ENCODE peak calls at places on chromosomes 16 and 17, in six cellular contexts. One of them, this sample, is unnamed.
A peak's percentile ranks its signal among the peaks of the same experiment; 100 is the strongest.

GRCh38 chr17:36085710-36086268 is 4.2 kb downstream of the CCL3 start:
- DNase-seq in A549: no peak
- DNase-seq in AG04450: no peak
- DNase-seq in suprapubic skin: no peak
- DNase-seq in heart left ventricle: no peak
- DNase-seq in spleen: no peak
- DNase-seq in this sample: no peak

GRCh38 chr16:21684199-21684598 is 20.4 kb downstream of the OTOA start:
- DNase-seq in A549: no peak
- DNase-seq in AG04450: no peak
- DNase-seq in suprapubic skin: peak; percentile 72
- DNase-seq in heart left ventricle: no peak
- DNase-seq in spleen: no peak
- DNase-seq in this sample: no peak

GRCh38 chr16:28478511-28479180 is 6.5 kb upstream of the NPIPB7 start:
- DNase-seq in A549: no peak
- DNase-seq in AG04450: no peak
- DNase-seq in suprapubic skin: no peak
- DNase-seq in heart left ventricle: no peak
- DNase-seq in spleen: no peak
- DNase-seq in this sample: no peak

GRCh38 chr16:66984902-66985311 is 3.5 kb upstream of the CES4A start:
- DNase-seq in A549: no peak
- DNase-seq in AG04450: no peak
- DNase-seq in suprapubic skin: no peak
- DNase-seq in heart left ventricle: no peak
- DNase-seq in spleen: no peak
- DNase-seq in this sample: no peak

GRCh38 chr17:73770115-73770848 is 126.0 kb upstream of the SDK2 start:
- DNase-seq in A549: peak; percentile 57
- DNase-seq in AG04450: peak; percentile 32
- DNase-seq in suprapubic skin: no peak
- DNase-seq in heart left ventricle: peak; percentile 91
- DNase-seq in spleen: no peak
- DNase-seq in this sample: peak; percentile 86

GRCh38 chr17:82215095-82215971 is 2.7 kb upstream of the CCDC57 start:
- DNase-seq in A549: peak; percentile 68
- DNase-seq in AG04450: no peak
- DNase-seq in suprapubic skin: no peak
- DNase-seq in heart left ventricle: peak; percentile 59
- DNase-seq in spleen: peak; percentile 80
- DNase-seq in this sample: peak; percentile 45

GRCh38 chr17:57548421-57549385 is 196.4 kb downstream of the CCDC182 start:
- DNase-seq in A549: no peak
- DNase-seq in AG04450: no peak
- DNase-seq in suprapubic skin: no peak
- DNase-seq in heart left ventricle: no peak
- DNase-seq in spleen: no peak
- DNase-seq in this sample: no peak

GRCh38 chr17:77254961-77255741 is 114.4 kb downstream of the SEC14L1 start:
- DNase-seq in A549: peak; percentile 93
- DNase-seq in AG04450: peak; percentile 50
- DNase-seq in suprapubic skin: no peak
- DNase-seq in heart left ventricle: no peak
- DNase-seq in spleen: no peak
- DNase-seq in this sample: peak; percentile 74

GRCh38 chr17:76997981-76998531 is 129.9 kb downstream of the MGAT5B start:
- DNase-seq in A549: no peak
- DNase-seq in AG04450: no peak
- DNase-seq in suprapubic skin: no peak
- DNase-seq in heart left ventricle: no peak
- DNase-seq in spleen: no peak
- DNase-seq in this sample: no peak

GRCh38 chr17:4547118-4547906 is 7.9 kb downstream of the MYBBP1A start:
- DNase-seq in A549: no peak
- DNase-seq in AG04450: no peak
- DNase-seq in suprapubic skin: no peak
- DNase-seq in heart left ventricle: no peak
- DNase-seq in spleen: peak; percentile 49
- DNase-seq in this sample: no peak

GRCh38 chr17:4532860-4533521 is 22.2 kb downstream of the MYBBP1A start:
- DNase-seq in A549: no peak
- DNase-seq in AG04450: no peak
- DNase-seq in suprapubic skin: no peak
- DNase-seq in heart left ventricle: no peak
- DNase-seq in spleen: no peak
- DNase-seq in this sample: no peak

GRCh38 chr17:71023631-71024030 is 854.3 kb downstream of the KCNJ2 start:
- DNase-seq in A549: no peak
- DNase-seq in AG04450: no peak
- DNase-seq in suprapubic skin: no peak
- DNase-seq in heart left ventricle: no peak
- DNase-seq in spleen: no peak
- DNase-seq in this sample: no peak

GRCh38 chr16:66091462-66091861 is 275.0 kb upstream of the CDH5 start:
- DNase-seq in A549: no peak
- DNase-seq in AG04450: no peak
- DNase-seq in suprapubic skin: no peak
- DNase-seq in heart left ventricle: no peak
- DNase-seq in spleen: no peak
- DNase-seq in this sample: no peak

GRCh38 chr16:79089735-79090284 is 510.7 kb downstream of the MAF start:
- DNase-seq in A549: no peak
- DNase-seq in AG04450: no peak
- DNase-seq in suprapubic skin: no peak
- DNase-seq in heart left ventricle: no peak
- DNase-seq in spleen: no peak
- DNase-seq in this sample: no peak

GRCh38 chr16:2154533-2155090 is 970 bp upstream of the TRAF7 start:
- DNase-seq in A549: no peak
- DNase-seq in AG04450: no peak
- DNase-seq in suprapubic skin: no peak
- DNase-seq in heart left ventricle: no peak
- DNase-seq in spleen: no peak
- DNase-seq in this sample: no peak

GRCh38 chr16:85668676-85669424 is 19.9 kb downstream of the GINS2 start:
- DNase-seq in A549: no peak
- DNase-seq in AG04450: no peak
- DNase-seq in suprapubic skin: no peak
- DNase-seq in heart left ventricle: no peak
- DNase-seq in spleen: peak; percentile 41
- DNase-seq in this sample: no peak

GRCh38 chr17:21285164-21286065 is 904 bp downstream of the MAP2K3 start:
- DNase-seq in A549: no peak
- DNase-seq in AG04450: no peak
- DNase-seq in suprapubic skin: no peak
- DNase-seq in heart left ventricle: peak; percentile 71
- DNase-seq in spleen: no peak
- DNase-seq in this sample: peak; percentile 49

GRCh38 chr17:57084361-57084801 is 665 bp upstream of the AKAP1 start:
- DNase-seq in A549: no peak
- DNase-seq in AG04450: no peak
- DNase-seq in suprapubic skin: no peak
- DNase-seq in heart left ventricle: no peak
- DNase-seq in spleen: no peak
- DNase-seq in this sample: no peak

GRCh38 chr17:57051886-57052342 is 33.1 kb upstream of the AKAP1 start:
- DNase-seq in A549: no peak
- DNase-seq in AG04450: no peak
- DNase-seq in suprapubic skin: no peak
- DNase-seq in heart left ventricle: no peak
- DNase-seq in spleen: no peak
- DNase-seq in this sample: no peak

GRCh38 chr17:19263621-19264010 is 26.4 kb downstream of the EPN2 start:
- DNase-seq in A549: no peak
- DNase-seq in AG04450: no peak
- DNase-seq in suprapubic skin: no peak
- DNase-seq in heart left ventricle: no peak
- DNase-seq in spleen: peak; percentile 8
- DNase-seq in this sample: no peak

GRCh38 chr17:82917656-82918345 is 78.0 kb upstream of the ZNF750 start:
- DNase-seq in A549: peak; percentile 31
- DNase-seq in AG04450: no peak
- DNase-seq in suprapubic skin: no peak
- DNase-seq in heart left ventricle: no peak
- DNase-seq in spleen: no peak
- DNase-seq in this sample: no peak

GRCh38 chr17:75075597-75076253 is 12.0 kb upstream of the SLC16A5 start:
- DNase-seq in A549: no peak
- DNase-seq in AG04450: no peak
- DNase-seq in suprapubic skin: no peak
- DNase-seq in heart left ventricle: no peak
- DNase-seq in spleen: no peak
- DNase-seq in this sample: no peak
- H3K9me3 ChIP-seq in A549: no peaks in the 10 kb centered on the region
- H3K9me3 ChIP-seq in AG04450: no peaks in the 10 kb centered on the region
- H3K9me3 ChIP-seq in suprapubic skin: no peaks in the 10 kb centered on the region
- H3K9me3 ChIP-seq in heart left ventricle: no peaks in the 10 kb centered on the region
- H3K9me3 ChIP-seq in spleen: no peaks in the 10 kb centered on the region
- H3K9me3 ChIP-seq in this sample: no peaks in the 10 kb centered on the region

GRCh38 chr16:9105189-9105588 is 13.7 kb downstream of the HAPSTR1 start:
- DNase-seq in A549: no peak
- DNase-seq in AG04450: no peak
- DNase-seq in suprapubic skin: no peak
- DNase-seq in heart left ventricle: no peak
- DNase-seq in spleen: no peak
- DNase-seq in this sample: no peak
- H3K27ac ChIP-seq in A549: no peak overlapping the region
- H3K27ac ChIP-seq in AG04450: no peak overlapping the region
- H3K27ac ChIP-seq in suprapubic skin: no peak overlapping the region
- H3K27ac ChIP-seq in heart left ventricle: no peak overlapping the region
- H3K27ac ChIP-seq in spleen: no peak overlapping the region
- H3K27ac ChIP-seq in this sample: no peak overlapping the region

GRCh38 chr16:35200662-35201061 is 1741.2 kb downstream of the TP53TG3F start:
- DNase-seq in A549: no peak
- DNase-seq in AG04450: no peak
- DNase-seq in suprapubic skin: no peak
- DNase-seq in heart left ventricle: no peak
- DNase-seq in spleen: peak; percentile 40
- DNase-seq in this sample: no peak

GRCh38 chr16:35201151-35201550 is 1741.7 kb downstream of the TP53TG3F start:
- DNase-seq in A549: no peak
- DNase-seq in AG04450: no peak
- DNase-seq in suprapubic skin: peak; percentile 69
- DNase-seq in heart left ventricle: no peak
- DNase-seq in spleen: peak; percentile 49
- DNase-seq in this sample: no peak

GRCh38 chr16:35197656-35198055 is 1738.2 kb downstream of the TP53TG3F start:
- DNase-seq in A549: no peak
- DNase-seq in AG04450: no peak
- DNase-seq in suprapubic skin: peak; percentile 57
- DNase-seq in heart left ventricle: no peak
- DNase-seq in spleen: peak; percentile 63
- DNase-seq in this sample: no peak

GRCh38 chr16:35196313-35196712 is 1736.9 kb downstream of the TP53TG3F start:
- DNase-seq in A549: no peak
- DNase-seq in AG04450: no peak
- DNase-seq in suprapubic skin: no peak
- DNase-seq in heart left ventricle: no peak
- DNase-seq in spleen: peak; percentile 54
- DNase-seq in this sample: no peak

DNA sequence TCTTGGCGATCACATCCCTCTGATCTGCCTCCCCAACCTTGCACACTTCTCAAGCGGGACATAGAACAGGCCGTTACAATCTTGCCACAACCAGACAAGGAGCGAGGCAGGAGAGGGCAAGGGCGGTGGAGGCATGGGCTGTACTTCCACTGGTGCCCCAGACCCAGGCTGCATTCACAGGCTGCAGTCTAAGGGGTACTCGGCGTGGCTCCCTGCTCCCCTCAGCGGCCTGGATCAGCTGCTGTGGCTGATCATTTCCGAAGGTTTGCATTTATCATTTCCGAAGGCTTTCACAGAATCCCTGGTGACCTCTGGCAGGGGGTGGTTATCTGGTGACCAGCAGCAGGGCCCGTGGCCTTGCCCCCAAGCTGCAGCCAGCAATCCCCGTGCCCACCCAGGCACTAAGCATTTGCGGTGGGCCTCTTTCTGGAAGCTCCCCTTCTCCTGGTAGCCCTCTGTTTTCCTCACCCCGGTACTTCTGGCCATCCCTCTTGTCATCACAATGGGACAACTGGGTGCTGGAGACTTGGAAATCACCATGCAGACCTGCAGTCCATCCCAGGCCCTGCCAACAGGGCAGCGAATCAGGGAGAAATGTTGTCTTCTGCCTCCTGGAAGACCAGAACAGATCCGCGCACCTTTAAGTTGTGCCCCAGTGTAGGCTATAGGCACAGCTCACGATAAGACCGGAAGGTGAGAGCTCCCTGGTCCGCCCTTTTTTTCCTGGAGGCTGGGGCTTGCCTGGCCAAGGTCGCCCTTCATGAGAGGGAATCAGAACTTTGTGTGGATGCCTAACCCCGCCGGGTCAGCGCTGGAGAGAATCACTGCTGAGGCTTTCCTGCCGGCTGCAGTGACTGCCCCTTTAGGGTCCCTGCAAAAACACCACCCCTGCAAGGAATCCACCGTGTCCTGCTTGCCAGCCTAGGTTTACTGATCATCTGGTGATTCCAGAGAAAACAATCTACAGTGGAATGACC is 1739.1 kb downstream of the TP53TG3F start:
- DNase-seq in A549: no peak
- DNase-seq in AG04450: no peak
- DNase-seq in suprapubic skin: no peak
- DNase-seq in heart left ventricle: no peak
- DNase-seq in spleen: peak; percentile 57
- DNase-seq in this sample: no peak
- H3K9me3 ChIP-seq in A549: no peaks in the 10 kb centered on the region
- H3K9me3 ChIP-seq in AG04450: peaks cover 74% of the 10 kb centered on the region
- H3K9me3 ChIP-seq in suprapubic skin: peaks cover 3% of the 10 kb centered on the region
- H3K9me3 ChIP-seq in heart left ventricle: no peaks in the 10 kb centered on the region
- H3K9me3 ChIP-seq in spleen: peaks cover 60% of the 10 kb centered on the region
- H3K9me3 ChIP-seq in this sample: no peaks in the 10 kb centered on the region

DNA sequence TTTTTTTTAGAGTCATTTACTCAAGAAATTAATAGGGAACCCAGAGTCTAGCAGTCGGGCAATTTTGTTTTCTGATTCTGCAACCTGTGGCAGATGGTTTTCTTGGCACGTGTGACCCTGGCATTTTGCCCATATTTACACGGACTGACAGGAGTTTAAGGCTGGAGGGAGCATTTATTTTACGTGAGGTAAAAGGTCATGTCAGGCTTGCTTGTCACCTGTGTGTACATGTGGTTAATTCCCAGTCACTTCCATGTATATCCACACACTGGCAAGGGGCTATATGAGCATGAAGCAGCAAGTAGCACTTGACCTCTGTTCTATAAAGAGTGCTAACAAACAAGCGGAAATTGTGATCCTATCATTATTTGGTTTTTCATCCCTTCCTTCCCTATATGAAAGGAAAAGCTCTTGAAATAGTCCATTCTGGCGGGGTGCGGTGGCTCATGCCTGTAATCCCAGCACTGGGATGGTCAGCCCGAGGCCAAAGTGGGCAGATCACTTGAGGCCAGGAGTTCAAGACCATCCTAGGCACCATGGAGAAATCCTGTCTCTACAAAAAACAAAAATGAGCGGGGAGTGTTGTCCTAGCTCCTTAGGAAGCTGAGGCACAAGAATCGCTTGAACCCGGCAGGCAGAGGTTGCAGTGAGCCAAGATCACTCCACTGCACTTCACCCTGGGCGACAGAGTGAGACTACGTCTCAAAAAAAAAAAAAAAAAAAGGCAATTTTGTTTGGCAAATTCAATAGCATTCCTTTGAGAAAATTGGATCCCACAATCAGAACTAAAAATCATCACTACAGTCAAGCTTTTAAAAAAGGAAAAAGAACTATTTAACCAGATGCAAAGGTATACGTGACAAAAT is 2.1 kb downstream of the SPAG9 start:
- DNase-seq in A549: no peak
- DNase-seq in AG04450: no peak
- DNase-seq in suprapubic skin: no peak
- DNase-seq in heart left ventricle: no peak
- DNase-seq in spleen: no peak
- DNase-seq in this sample: peak; percentile 58
- H3K27ac ChIP-seq in A549: no peak overlapping the region
- H3K27ac ChIP-seq in AG04450: no peak overlapping the region
- H3K27ac ChIP-seq in suprapubic skin: peak overlapping the region; percentile 100
- H3K27ac ChIP-seq in heart left ventricle: no peak overlapping the region
- H3K27ac ChIP-seq in spleen: peak overlapping the region; percentile 100
- H3K27ac ChIP-seq in this sample: peak overlapping the region; percentile 100

This sample was measured in hepatocyte.